ENCODE peak calls at places on chromosomes 5 and 9, in four cellular contexts. One of them, this sample, is unnamed. For H3K4me1, the result is how much of the 10 kb centered on the place peaks cover.

GRCh38 chr5:107815109-107815508 is 144.4 kb upstream of the EFNA5 start:
- DNase-seq in heart left ventricle: no peak
- DNase-seq in transverse colon: no peak
- DNase-seq in A549: no peak
- DNase-seq in this sample: no peak

GRCh38 chr5:35908814-35909213 is 29.6 kb downstream of the CAPSL start:
- DNase-seq in heart left ventricle: no peak
- DNase-seq in transverse colon: no peak
- DNase-seq in A549: no peak
- DNase-seq in this sample: no peak

GRCh38 chr5:14039576-14039975 is 95.1 kb upstream of the DNAH5 start:
- DNase-seq in heart left ventricle: no peak
- DNase-seq in transverse colon: no peak
- DNase-seq in A549: peak
- DNase-seq in this sample: no peak

GRCh38 chr5:117652001-117652639 is 1077.5 kb upstream of the SEMA6A start:
- DNase-seq in heart left ventricle: no peak
- DNase-seq in transverse colon: no peak
- DNase-seq in A549: no peak
- DNase-seq in this sample: no peak

GRCh38 chr5:35803221-35803651 is 53.5 kb upstream of the IL7R start:
- DNase-seq in heart left ventricle: peak
- DNase-seq in transverse colon: no peak
- DNase-seq in A549: no peak
- DNase-seq in this sample: no peak

GRCh38 chr9:101593345-101593744 is 1.4 kb downstream of the PPP3R2 start:
- DNase-seq in heart left ventricle: no peak
- DNase-seq in transverse colon: no peak
- DNase-seq in A549: no peak
- DNase-seq in this sample: no peak

GRCh38 chr9:114989600-114990410 is 59.4 kb upstream of the TNFSF8 start:
- DNase-seq in heart left ventricle: no peak
- DNase-seq in transverse colon: no peak
- DNase-seq in A549: no peak
- DNase-seq in this sample: no peak

GRCh38 chr9:131087354-131087893 is 8.9 kb upstream of the AIF1L start:
- DNase-seq in heart left ventricle: no peak
- DNase-seq in transverse colon: no peak
- DNase-seq in A549: no peak
- DNase-seq in this sample: no peak

GRCh38 chr9:70010015-70010414 is 33.6 kb upstream of the MAMDC2 start:
- DNase-seq in heart left ventricle: no peak
- DNase-seq in transverse colon: no peak
- DNase-seq in A549: no peak
- DNase-seq in this sample: no peak

GRCh38 chr5:64690104-64690416 is 243 bp upstream of the SHISAL2B start:
- DNase-seq in heart left ventricle: no peak
- DNase-seq in transverse colon: no peak
- DNase-seq in A549: no peak
- DNase-seq in this sample: no peak

DNA sequence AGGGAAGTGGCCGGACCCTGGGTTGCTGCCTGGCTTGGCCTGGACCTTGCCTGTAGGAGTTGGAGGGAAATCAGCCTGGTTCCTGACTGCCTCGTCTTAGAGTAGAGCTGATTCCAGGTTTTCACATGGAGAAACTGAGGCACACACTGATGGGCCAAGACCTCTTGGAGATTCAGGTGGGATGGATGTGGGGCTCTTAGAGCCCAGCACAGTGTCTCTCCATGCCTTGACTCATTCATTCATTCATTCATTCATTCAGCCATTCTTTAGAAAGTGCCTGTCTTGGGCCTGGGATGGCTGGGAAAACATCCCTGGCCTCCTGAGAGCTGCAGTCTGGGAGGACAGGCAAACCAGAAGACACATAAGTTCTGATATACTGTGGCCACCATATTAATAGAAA is 2.2 kb downstream of the LRRC8A start:
- DNase-seq in heart left ventricle: no peak
- DNase-seq in transverse colon: no peak
- DNase-seq in A549: no peak
- DNase-seq in this sample: no peak
- H3K4me1 ChIP-seq in heart left ventricle: half or more
- H3K4me1 ChIP-seq in transverse colon: under half
- H3K4me1 ChIP-seq in A549: under half
- H3K4me1 ChIP-seq in this sample: half or more

GRCh38 chr9:91771864-91772263 is 178.2 kb downstream of the ROR2 start:
- DNase-seq in heart left ventricle: no peak
- DNase-seq in transverse colon: no peak
- DNase-seq in A549: no peak
- DNase-seq in this sample: no peak
- H3K4me1 ChIP-seq in heart left ventricle: under half
- H3K4me1 ChIP-seq in transverse colon: under half
- H3K4me1 ChIP-seq in A549: under half
- H3K4me1 ChIP-seq in this sample: under half

DNA sequence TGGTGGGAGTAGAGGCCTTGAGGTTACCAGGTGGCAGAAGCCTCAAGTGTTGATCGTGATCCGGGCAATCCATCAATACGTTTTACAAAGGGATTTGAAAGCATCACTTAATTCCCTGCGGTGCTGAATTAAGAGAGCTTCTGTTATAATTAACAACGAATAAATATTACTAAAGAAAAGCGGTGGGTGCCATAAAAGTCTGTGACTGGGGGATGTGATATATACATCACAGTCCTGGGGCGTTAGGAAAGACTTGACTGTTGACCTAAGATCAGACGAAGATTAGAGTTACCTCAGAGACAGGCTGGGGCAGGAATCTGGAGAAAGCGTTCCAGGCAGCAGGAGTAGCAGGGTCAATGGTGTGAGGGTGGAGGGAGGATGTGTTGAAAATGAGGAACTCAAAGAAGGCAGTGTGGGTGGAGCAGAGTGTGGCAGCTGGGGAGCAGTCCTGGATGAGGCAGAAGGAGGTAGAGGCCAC is 6.7 kb upstream of the C5orf63 start:
- DNase-seq in heart left ventricle: no peak
- DNase-seq in transverse colon: no peak
- DNase-seq in A549: no peak
- DNase-seq in this sample: no peak
- H3K4me1 ChIP-seq in heart left ventricle: under half
- H3K4me1 ChIP-seq in transverse colon: under half
- H3K4me1 ChIP-seq in A549: under half
- H3K4me1 ChIP-seq in this sample: under half

GRCh38 chr5:68849103-68849502 is 244.7 kb upstream of the SLC30A5 start:
- DNase-seq in heart left ventricle: no peak
- DNase-seq in transverse colon: no peak
- DNase-seq in A549: no peak
- DNase-seq in this sample: no peak
- H3K4me1 ChIP-seq in heart left ventricle: under half
- H3K4me1 ChIP-seq in transverse colon: under half
- H3K4me1 ChIP-seq in A549: under half
- H3K4me1 ChIP-seq in this sample: under half

DNA sequence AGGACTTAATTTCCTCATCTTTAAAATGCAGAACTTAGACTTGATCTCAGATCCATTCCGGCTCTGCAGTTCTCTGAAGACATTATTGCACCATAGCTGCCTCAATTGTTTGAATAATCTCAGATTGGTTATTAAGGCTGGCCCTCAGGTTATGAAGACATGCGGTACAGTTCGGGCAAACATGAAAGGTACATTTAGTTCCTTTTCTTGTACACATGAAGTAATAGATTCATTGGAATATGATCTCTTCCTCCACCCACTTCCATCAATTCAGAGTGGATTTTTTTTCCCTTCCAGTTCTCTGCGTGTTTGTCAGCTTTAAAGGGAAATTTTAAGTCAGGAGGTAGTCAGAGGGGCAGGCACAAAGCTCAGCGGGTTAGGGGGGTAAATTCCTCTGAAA is 28.0 kb downstream of the ATP6V0E1 start:
- DNase-seq in heart left ventricle: no peak
- DNase-seq in transverse colon: no peak
- DNase-seq in A549: no peak
- DNase-seq in this sample: no peak
- H3K4me1 ChIP-seq in heart left ventricle: half or more
- H3K4me1 ChIP-seq in transverse colon: under half
- H3K4me1 ChIP-seq in A549: under half
- H3K4me1 ChIP-seq in this sample: under half

This sample was measured in keratinocyte.